ENCODE peak calls at places on chromosomes 13 and 19, in seven cellular contexts. G, L, O, C, B, X and V are unnamed samples.

GRCh38 chr13:110109140-110109783 is 197.7 kb downstream of the COL4A1 start:
- DNase-seq in O (no peak), L (no peak), X (no peak), C (no peak), B (no peak), G (no peak), V (no peak)

GRCh38 chr13:37701306-37701705 is 102.7 kb upstream of the POSTN start:
- DNase-seq in L (peak), O (no peak), C (no peak), X (no peak), G (peak), B (peak), V (peak)

GRCh38 chr19:43638214-43638990 is 1.2 kb downstream of the CADM4 start:
- DNase-seq in C (no peak), X (no peak), G (no peak), O (no peak), B (no peak), L (no peak), V (no peak)

GRCh38 chr19:6416658-6417405 is 7.8 kb downstream of the KHSRP start:
- DNase-seq in G (no peak), L (no peak), O (no peak), B (no peak), C (no peak), X (no peak), V (no peak)

GRCh38 chr13:41915096-41915495 is 45.8 kb downstream of the VWA8 start:
- DNase-seq in C (no peak), L (no peak), G (peak), B (no peak), O (no peak), X (no peak), V (no peak)

GRCh38 chr19:18292810-18293641 is 11.6 kb upstream of the JUND start:
- DNase-seq in O (no peak), G (peak), X (peak), C (no peak), L (peak), B (peak), V (no peak)

GRCh38 chr19:6065685-6066365 is 44.5 kb downstream of the RFX2 start:
- DNase-seq in X (no peak), L (peak), B (peak), C (peak), G (no peak), O (peak), V (peak)

GRCh38 chr13:40624338-40624737 is 42.1 kb downstream of the FOXO1 start:
- DNase-seq in B (no peak), X (no peak), O (no peak), L (no peak), G (peak), C (peak), V (no peak)

GRCh38 chr19:21748088-21748487 is 19.3 kb downstream of the ZNF100 start:
- DNase-seq in C (no peak), L (no peak), G (no peak), B (no peak), O (no peak), X (no peak), V (no peak)

GRCh38 chr19:49415102-49415809 is 8.0 kb downstream of the PTH2 start:
- DNase-seq in O (no peak), G (no peak), X (no peak), B (no peak), L (peak), C (no peak), V (no peak)

GRCh38 chr19:47781590-47782318 is 3.3 kb downstream of the SELENOW start:
- DNase-seq in L (peak), X (no peak), G (no peak), B (peak), C (no peak), O (no peak), V (peak)

GRCh38 chr19:1540353-1540925 is 16.6 kb downstream of the PLK5 start:
- DNase-seq in G (no peak), L (no peak), X (no peak), B (no peak), O (no peak), C (no peak), V (no peak)

GRCh38 chr19:35487821-35488220 is 2.4 kb downstream of the KRTDAP start:
- DNase-seq in X (no peak), B (no peak), C (no peak), L (no peak), G (no peak), O (no peak), V (no peak)

GRCh38 chr19:47723573-47723923 is 10.3 kb downstream of the EHD2 start:
- DNase-seq in L (peak), X (no peak), O (no peak), C (no peak), G (peak), B (no peak), V (no peak)

GRCh38 chr19:3075605-3076431 is 13.5 kb upstream of the TLE5 start:
- DNase-seq in X (peak), B (peak), G (peak), L (no peak), O (peak), C (peak), V (peak)

GRCh38 chr13:76822691-76823267 is 63.4 kb downstream of the KCTD12 start:
- DNase-seq in X (no peak), L (peak), O (no peak), G (peak), C (no peak), B (peak), V (no peak)

GRCh38 chr19:834216-834615 is 6.6 kb downstream of the AZU1 start:
- DNase-seq in X (no peak), G (no peak), C (no peak), O (no peak), L (no peak), B (no peak), V (no peak)

GRCh38 chr13:33761744-33762143 is 56.2 kb upstream of the RFC3 start:
- DNase-seq in B (no peak), G (peak), O (no peak), C (no peak), X (peak), L (no peak), V (no peak)

GRCh38 chr19:28632357-28633076 is 580.4 kb downstream of the UQCRFS1 start:
- DNase-seq in O (no peak), G (no peak), B (no peak), L (no peak), X (no peak), C (no peak), V (no peak)

GRCh38 chr19:33375760-33376159 is 2.3 kb downstream of the CEBPG start:
- DNase-seq in C (no peak), X (no peak), L (peak), B (no peak), O (no peak), G (peak), V (peak)

GRCh38 chr13:33634526-33635111 is 183.3 kb upstream of the RFC3 start:
- DNase-seq in X (no peak), G (no peak), O (no peak), C (no peak), B (no peak), L (peak), V (no peak)

GRCh38 chr19:43425567-43426392 is 11.1 kb downstream of the TEX101 start:
- DNase-seq in O (no peak), X (no peak), L (peak), G (peak), C (no peak), B (peak), V (no peak)

GRCh38 chr19:16157601-16158000 is 14.1 kb downstream of the HSH2D start:
- DNase-seq in O (no peak), G (no peak), X (no peak), L (no peak), C (no peak), B (no peak), V (no peak)

GRCh38 chr13:97433727-97434416 is at the start of gene RAP2A:
- DNase-seq in X (peak), L (peak), B (peak), G (peak), C (peak), O (peak), V (peak)

GRCh38 chr13:51995677-51996551 is 15.3 kb downstream of the ATP7B start:
- DNase-seq in C (no peak), X (no peak), L (peak), B (peak), O (no peak), G (no peak), V (no peak)

GRCh38 chr19:1512671-1513491 is at the start of gene ADAMTSL5:
- DNase-seq in G (peak), L (peak), B (no peak), X (peak), O (peak), C (peak), V (no peak)

GRCh38 chr19:7869910-7870511 is 4.2 kb downstream of the PRR36 start:
- DNase-seq in C (peak), G (peak), X (no peak), L (peak), B (peak), O (peak), V (no peak)

GRCh38 chr13:39946769-39947168 is 291.3 kb downstream of the COG6 start:
- DNase-seq in C (no peak), G (no peak), O (no peak), X (no peak), B (no peak), L (no peak), V (no peak)

GRCh38 chr19:52691737-52692136 is 43.1 kb downstream of the ZNF611 start:
- DNase-seq in B (no peak), C (no peak), G (no peak), O (no peak), X (no peak), L (no peak), V (no peak)

GRCh38 chr13:49240017-49240416 is 7.7 kb upstream of the CDADC1 start:
- DNase-seq in O (peak), X (peak), G (peak), C (no peak), L (peak), B (peak), V (no peak)